ENCODE peak calls at places on chromosomes 3 and 15, in nine cellular contexts. G, Y, Z, I, K, P, M, O and X are unnamed samples.

GRCh38 chr15:94792166-94792565 is 560.8 kb downstream of the MCTP2 start:
- DNase-seq in G (no peak), Y (no peak), Z (no peak), I (no peak), K (no peak), P (no peak), M (no peak), O (no peak), X (peak; percentile 34)

GRCh38 chr3:83063457-83063856 is 1302.0 kb upstream of the GBE1 start:
- DNase-seq in G (no peak), Y (no peak), Z (no peak), I (no peak), K (no peak), P (no peak), M (no peak), O (no peak), X (no peak)

GRCh38 chr3:190385835-190386688 is 1.9 kb upstream of the CLDN16 start:
- DNase-seq in G (peak; percentile 90), Y (no peak), Z (peak; percentile 90), I (peak; percentile 98), K (peak; percentile 29), P (no peak), M (no peak), O (peak; percentile 70), X (peak; percentile 95)

GRCh38 chr3:115659861-115660260 is 36.6 kb downstream of the GAP43 start:
- DNase-seq in G (no peak), Y (no peak), Z (no peak), I (peak; percentile 46), K (no peak), P (no peak), M (no peak), O (no peak), X (no peak)

GRCh38 chr3:98877132-98877531 is 24.4 kb downstream of the DCBLD2 start:
- DNase-seq in G (no peak), Y (no peak), Z (no peak), I (no peak), K (no peak), P (no peak), M (no peak), O (no peak), X (no peak)

GRCh38 chr3:60720696-60721228 is 530.5 kb downstream of the FHIT start:
- DNase-seq in G (no peak), Y (no peak), Z (no peak), I (peak; percentile 61), K (no peak), P (no peak), M (no peak), O (no peak), X (no peak)

GRCh38 chr3:35183915-35184675 is 455.2 kb upstream of the ARPP21 start:
- DNase-seq in G (no peak), Y (no peak), Z (peak; percentile 5), I (no peak), K (no peak), P (no peak), M (no peak), O (no peak), X (no peak)

GRCh38 chr3:65436580-65436979 is 602.1 kb downstream of the MAGI1 start:
- DNase-seq in G (no peak), Y (no peak), Z (peak; percentile 10), I (no peak), K (no peak), P (no peak), M (peak; percentile 35), O (peak; percentile 21), X (peak; percentile 52)

GRCh38 chr3:183455064-183455463 is 26.6 kb upstream of the MCF2L2 start:
- DNase-seq in G (no peak), Y (peak; percentile 14), Z (peak; percentile 21), I (peak; percentile 10), K (no peak), P (no peak), M (peak; percentile 50), O (peak; percentile 13), X (peak; percentile 73)

GRCh38 chr3:98556164-98557130 is 24.7 kb downstream of the GPR15 start:
- DNase-seq in G (no peak), Y (no peak), Z (no peak), I (peak; percentile 60), K (no peak), P (no peak), M (no peak), O (no peak), X (no peak)

GRCh38 chr15:100671858-100672543 is 69.6 kb downstream of the ASB7 start:
- DNase-seq in G (no peak), Y (no peak), Z (peak; percentile 62), I (peak; percentile 61), K (no peak), P (no peak), M (no peak), O (peak; percentile 16), X (peak; percentile 72)

GRCh38 chr3:112773864-112774263 is 72.8 kb downstream of the CD200R1L start:
- DNase-seq in G (no peak), Y (no peak), Z (no peak), I (peak; percentile 52), K (no peak), P (no peak), M (no peak), O (no peak), X (no peak)

GRCh38 chr3:37190667-37191066 is 16.3 kb upstream of the LRRFIP2 start:
- DNase-seq in G (no peak), Y (no peak), Z (no peak), I (no peak), K (no peak), P (no peak), M (no peak), O (no peak), X (no peak)

GRCh38 chr3:57150097-57150496 is 15.1 kb downstream of the IL17RD start:
- DNase-seq in G (no peak), Y (no peak), Z (no peak), I (peak; percentile 19), K (no peak), P (no peak), M (no peak), O (no peak), X (no peak)

GRCh38 chr3:54572197-54572895 is 355.5 kb downstream of the LRTM1 start:
- DNase-seq in G (no peak), Y (no peak), Z (no peak), I (no peak), K (no peak), P (no peak), M (no peak), O (no peak), X (no peak)

GRCh38 chr3:110027446-110027845 is 690.1 kb upstream of the DPPA4 start:
- DNase-seq in G (peak; percentile 32), Y (no peak), Z (peak; percentile 56), I (peak; percentile 42), K (no peak), P (no peak), M (no peak), O (no peak), X (no peak)

GRCh38 chr15:42082141-42082540 is 12.2 kb downstream of the PLA2G4D start:
- DNase-seq in G (no peak), Y (no peak), Z (no peak), I (no peak), K (no peak), P (no peak), M (no peak), O (no peak), X (no peak)

GRCh38 chr3:79297242-79297641 is 470.6 kb downstream of the ROBO1 start:
- DNase-seq in G (peak; percentile 89), Y (no peak), Z (peak; percentile 79), I (peak; percentile 79), K (peak; percentile 93), P (peak; percentile 93), M (no peak), O (no peak), X (peak; percentile 1)

GRCh38 chr15:49438970-49439631 is 16.1 kb downstream of the FGF7 start:
- DNase-seq in G (no peak), Y (no peak), Z (peak; percentile 65), I (peak; percentile 52), K (no peak), P (no peak), M (peak; percentile 2), O (peak; percentile 7), X (peak; percentile 5)

GRCh38 chr3:14393440-14394111 is 8.8 kb upstream of the SLC6A6 start:
- DNase-seq in G (no peak), Y (no peak), Z (no peak), I (no peak), K (no peak), P (no peak), M (no peak), O (no peak), X (no peak)

GRCh38 chr3:100210777-100211145 is 50.0 kb upstream of the TBC1D23 start:
- DNase-seq in G (peak; percentile 92), Y (no peak), Z (peak; percentile 92), I (peak; percentile 69), K (peak; percentile 85), P (no peak), M (no peak), O (no peak), X (peak; percentile 92)